ENCODE peak calls at places on chromosomes 12 and 14, in eight cellular contexts. T is A549, F is heart right ventricle, Y is Karpas-422, K is cardiac muscle cell, O is H9, P is lower lobe of right lung, N is keratinocyte. I is an unnamed sample.

GRCh38 chr12:690466-690865 is 27.2 kb upstream of the NINJ2 start:
- DNase-seq in T (no peak), F (no peak), Y (no peak), K (no peak), O (no peak), P (no peak), N (no peak), I (no peak)

GRCh38 chr12:38601970-38602369 is 285.4 kb downstream of the ALG10B start:
- DNase-seq in T (no peak), F (no peak), Y (no peak), K (no peak), O (no peak), P (no peak), N (no peak), I (no peak)

GRCh38 chr14:20866963-20867362 is 24.2 kb upstream of the RNASE3 start:
- DNase-seq in T (peak; percentile 27), F (no peak), Y (peak; percentile 65), K (peak; percentile 43), O (peak; percentile 41), P (no peak), N (no peak), I (peak; percentile 24)

GRCh38 chr12:71810905-71811304 is 28.7 kb upstream of the TBC1D15 start:
- DNase-seq in T (no peak), F (no peak), Y (no peak), K (no peak), O (no peak), P (no peak), N (no peak), I (no peak)

GRCh38 chr12:44015333-44015941 is 179.6 kb downstream of the TMEM117 start:
- DNase-seq in T (peak; percentile 57), F (no peak), Y (peak; percentile 86), K (peak; percentile 78), O (no peak), P (no peak), N (peak; percentile 30), I (peak; percentile 70)

GRCh38 chr12:48882325-48882687 is 16.6 kb upstream of the RND1 start:
- DNase-seq in T (peak; percentile 74), F (no peak), Y (no peak), K (peak; percentile 65), O (peak; percentile 71), P (no peak), N (no peak), I (peak; percentile 74)

GRCh38 chr14:93054006-93054405 is 61.7 kb downstream of the ITPK1 start:
- DNase-seq in T (no peak), F (no peak), Y (no peak), K (no peak), O (no peak), P (no peak), N (no peak), I (no peak)

GRCh38 chr12:108457006-108457733 is 57.9 kb upstream of the FICD start:
- DNase-seq in T (peak; percentile 68), F (no peak), Y (peak; percentile 78), K (peak; percentile 75), O (peak; percentile 70), P (no peak), N (no peak), I (peak; percentile 79)

GRCh38 chr12:48128800-48129199 is 9.6 kb downstream of the PFKM start:
- DNase-seq in T (no peak), F (no peak), Y (no peak), K (no peak), O (no peak), P (no peak), N (no peak), I (no peak)

GRCh38 chr12:95836185-95836609 is 22.6 kb upstream of the SNRPF start:
- DNase-seq in T (peak; percentile 77), F (no peak), Y (no peak), K (peak; percentile 38), O (no peak), P (no peak), N (peak; percentile 52), I (no peak)

GRCh38 chr14:55689971-55690871 is 110.2 kb downstream of the KTN1 start:
- DNase-seq in T (no peak), F (no peak), Y (peak; percentile 68), K (no peak), O (no peak), P (no peak), N (no peak), I (no peak)

GRCh38 chr12:56908136-56908535 is 26.1 kb downstream of the SDR9C7 start:
- DNase-seq in T (no peak), F (no peak), Y (no peak), K (no peak), O (no peak), P (no peak), N (no peak), I (no peak)

GRCh38 chr12:56900583-56900982 is 33.6 kb downstream of the SDR9C7 start:
- DNase-seq in T (peak; percentile 79), F (no peak), Y (no peak), K (peak; percentile 8), O (no peak), P (no peak), N (peak; percentile 92), I (no peak)

GRCh38 chr12:56898938-56899337 is 35.3 kb downstream of the SDR9C7 start:
- DNase-seq in T (no peak), F (no peak), Y (no peak), K (no peak), O (no peak), P (no peak), N (no peak), I (no peak)

GRCh38 chr12:56905852-56906251 is 28.4 kb downstream of the SDR9C7 start:
- DNase-seq in T (no peak), F (no peak), Y (no peak), K (no peak), O (no peak), P (no peak), N (no peak), I (no peak)

GRCh38 chr12:56903374-56903773 is 30.8 kb downstream of the SDR9C7 start:
- DNase-seq in T (no peak), F (no peak), Y (no peak), K (no peak), O (no peak), P (no peak), N (no peak), I (no peak)
- H3K9me3 ChIP-seq in T (peaks cover 1% of the 10 kb centered on the region), F (peaks cover 27% of the 10 kb centered on the region), Y (no peaks in the 10 kb centered on the region), K (no peaks in the 10 kb centered on the region), O (peaks cover 34% of the 10 kb centered on the region), P (peaks cover 30% of the 10 kb centered on the region), N (peaks cover 5% of the 10 kb centered on the region), I (no peaks in the 10 kb centered on the region)

GRCh38 chr12:104670439-104671406 is 214.0 kb downstream of the CHST11 start:
- DNase-seq in T (peak; percentile 52), F (no peak), Y (no peak), K (no peak), O (no peak), P (peak; percentile 76), N (no peak), I (no peak)

GRCh38 chr12:104669851-104670337 is 213.1 kb downstream of the CHST11 start:
- DNase-seq in T (no peak), F (peak; percentile 42), Y (no peak), K (peak; percentile 67), O (no peak), P (peak; percentile 72), N (no peak), I (peak; percentile 54)

GRCh38 chr12:104672096-104672445 is 215.3 kb downstream of the CHST11 start:
- DNase-seq in T (no peak), F (no peak), Y (no peak), K (no peak), O (no peak), P (no peak), N (no peak), I (no peak)

GRCh38 chr12:104672501-104673265 is 215.9 kb downstream of the CHST11 start:
- DNase-seq in T (peak; percentile 51), F (no peak), Y (no peak), K (peak; percentile 62), O (no peak), P (peak; percentile 63), N (no peak), I (no peak)

GRCh38 chr12:104671407-104672095 is 214.8 kb downstream of the CHST11 start:
- DNase-seq in T (peak; percentile 99), F (peak; percentile 73), Y (no peak), K (peak; percentile 90), O (no peak), P (peak; percentile 89), N (peak; percentile 35), I (peak; percentile 73)
- H3K4me1 ChIP-seq in T (peaks cover 56% of the 10 kb centered on the region), F (peaks cover 65% of the 10 kb centered on the region), Y (no peaks in the 10 kb centered on the region), K (peaks cover 64% of the 10 kb centered on the region), O (peaks cover 2% of the 10 kb centered on the region), P (peaks cover 78% of the 10 kb centered on the region), N (peaks cover 46% of the 10 kb centered on the region), I (peaks cover 55% of the 10 kb centered on the region)

DNA sequence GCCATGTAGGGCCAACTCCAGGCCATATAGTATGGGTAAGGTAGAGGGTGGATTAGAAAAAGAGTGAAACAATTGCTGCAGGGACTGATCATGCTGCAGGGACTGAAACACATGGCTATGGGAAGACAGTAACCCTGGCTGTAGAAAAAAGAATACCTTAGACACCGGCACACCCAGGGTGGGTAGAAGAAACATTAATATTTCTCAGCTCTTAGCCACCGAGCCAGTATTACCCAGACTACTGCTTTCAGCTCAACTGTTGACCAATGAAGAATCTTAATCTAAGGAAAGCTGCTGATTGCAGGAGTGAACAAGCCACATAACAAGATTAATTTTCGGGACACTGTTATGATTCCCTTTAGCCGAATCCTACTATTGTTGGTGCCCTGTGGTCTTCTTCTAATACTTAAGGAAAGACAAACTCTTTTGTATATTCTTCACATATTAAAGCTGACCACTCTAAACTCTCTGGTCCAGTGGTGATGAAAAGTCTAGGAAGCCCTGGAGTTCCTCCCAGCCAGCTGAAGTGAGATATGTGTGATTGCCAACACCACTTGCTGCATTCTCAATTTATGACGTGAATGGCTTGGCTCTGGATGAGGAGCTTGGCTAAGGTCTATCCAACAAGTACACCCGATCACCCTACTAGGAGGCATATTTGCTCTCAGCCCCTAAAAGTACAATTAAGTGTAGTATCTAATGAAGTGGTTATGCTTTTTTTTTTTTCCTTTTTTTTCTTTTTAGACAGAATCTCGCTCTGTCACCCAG is 69.2 kb downstream of the NOVA1 start:
- DNase-seq in T (no peak), F (peak; percentile 19), Y (no peak), K (peak; percentile 86), O (no peak), P (no peak), N (no peak), I (no peak)
- H3K9me3 ChIP-seq in T (no peaks in the 10 kb centered on the region), F (no peaks in the 10 kb centered on the region), Y (peaks cover 73% of the 10 kb centered on the region), K (no peaks in the 10 kb centered on the region), O (no peaks in the 10 kb centered on the region), P (no peaks in the 10 kb centered on the region), N (no peaks in the 10 kb centered on the region), I (no peaks in the 10 kb centered on the region)

GRCh38 chr12:56724660-56724988 is 475 bp downstream of the NACA start:
- DNase-seq in T (no peak), F (no peak), Y (no peak), K (no peak), O (no peak), P (no peak), N (no peak), I (peak; percentile 23)

GRCh38 chr12:56724989-56725722 is at the start of gene NACA:
- DNase-seq in T (peak; percentile 99), F (peak; percentile 97), Y (peak; percentile 99), K (peak; percentile 99), O (peak; percentile 98), P (peak; percentile 100), N (peak; percentile 87), I (peak; percentile 97)

GRCh38 chr12:56723889-56724659 is 1.0 kb downstream of the NACA start:
- DNase-seq in T (peak; percentile 40), F (no peak), Y (no peak), K (peak; percentile 86), O (no peak), P (no peak), N (no peak), I (peak; percentile 75)

GRCh38 chr12:56723352-56723751 is 1.7 kb downstream of the NACA start:
- DNase-seq in T (no peak), F (no peak), Y (no peak), K (no peak), O (no peak), P (no peak), N (no peak), I (no peak)

GRCh38 chr12:56725723-56726102 is 614 bp upstream of the NACA start:
- DNase-seq in T (no peak), F (no peak), Y (peak; percentile 55), K (no peak), O (no peak), P (no peak), N (no peak), I (no peak)
- H3K4me1 ChIP-seq in T (peaks cover 29% of the 10 kb centered on the region), F (peaks cover 40% of the 10 kb centered on the region), Y (peaks cover 42% of the 10 kb centered on the region), K (peaks cover 33% of the 10 kb centered on the region), O (peaks cover 10% of the 10 kb centered on the region), P (peaks cover 40% of the 10 kb centered on the region), N (peaks cover 27% of the 10 kb centered on the region), I (peaks cover 30% of the 10 kb centered on the region)